ENCODE peak calls at places on chromosome 1, in nine cellular contexts. One of them, this sample, is unnamed. For H3K4me1 and H3K36me3, the result is how much of the 10 kb centered on the place peaks cover.

GRCh38 chr1:47915677-47916353 is 81.4 kb downstream of the TRABD2B start:
- DNase-seq in fibroblast of lung: no peak
- DNase-seq in K562: no peak
- DNase-seq in breast epithelium: no peak
- DNase-seq in upper lobe of right lung: no peak
- DNase-seq in HepG2: no peak
- DNase-seq in neuronal stem cell: no peak
- DNase-seq in left ventricle myocardium inferior: no peak
- DNase-seq in CD4-positive, alpha-beta memory T cell: no peak
- DNase-seq in this sample: no peak

GRCh38 chr1:27070390-27071048 is 57.9 kb upstream of the TENT5B start:
- DNase-seq in fibroblast of lung: no peak
- DNase-seq in K562: no peak
- DNase-seq in breast epithelium: no peak
- DNase-seq in upper lobe of right lung: no peak
- DNase-seq in HepG2: no peak
- DNase-seq in neuronal stem cell: no peak
- DNase-seq in left ventricle myocardium inferior: no peak
- DNase-seq in CD4-positive, alpha-beta memory T cell: no peak
- DNase-seq in this sample: no peak

GRCh38 chr1:67372136-67372535 is 58.1 kb downstream of the SERBP1 start:
- DNase-seq in fibroblast of lung: peak
- DNase-seq in K562: no peak
- DNase-seq in breast epithelium: no peak
- DNase-seq in upper lobe of right lung: no peak
- DNase-seq in HepG2: no peak
- DNase-seq in neuronal stem cell: no peak
- DNase-seq in left ventricle myocardium inferior: no peak
- DNase-seq in CD4-positive, alpha-beta memory T cell: no peak
- DNase-seq in this sample: no peak

GRCh38 chr1:100543640-100544039 is 5.7 kb downstream of the GPR88 start:
- DNase-seq in fibroblast of lung: no peak
- DNase-seq in K562: no peak
- DNase-seq in breast epithelium: no peak
- DNase-seq in upper lobe of right lung: no peak
- DNase-seq in HepG2: peak
- DNase-seq in neuronal stem cell: no peak
- DNase-seq in left ventricle myocardium inferior: no peak
- DNase-seq in CD4-positive, alpha-beta memory T cell: peak
- DNase-seq in this sample: no peak

GRCh38 chr1:188251039-188251438 is 1422.3 kb downstream of the PLA2G4A start:
- DNase-seq in fibroblast of lung: no peak
- DNase-seq in K562: no peak
- DNase-seq in breast epithelium: no peak
- DNase-seq in upper lobe of right lung: no peak
- DNase-seq in HepG2: no peak
- DNase-seq in neuronal stem cell: no peak
- DNase-seq in left ventricle myocardium inferior: no peak
- DNase-seq in CD4-positive, alpha-beta memory T cell: no peak
- DNase-seq in this sample: no peak

GRCh38 chr1:66217021-66217420 is 316.9 kb upstream of the SGIP1 start:
- DNase-seq in fibroblast of lung: peak
- DNase-seq in K562: no peak
- DNase-seq in breast epithelium: no peak
- DNase-seq in upper lobe of right lung: no peak
- DNase-seq in HepG2: no peak
- DNase-seq in neuronal stem cell: no peak
- DNase-seq in left ventricle myocardium inferior: no peak
- DNase-seq in CD4-positive, alpha-beta memory T cell: no peak
- DNase-seq in this sample: no peak

GRCh38 chr1:25572708-25573590 is 29.5 kb downstream of the LDLRAP1 start:
- DNase-seq in fibroblast of lung: peak
- DNase-seq in K562: peak
- DNase-seq in breast epithelium: peak
- DNase-seq in upper lobe of right lung: peak
- DNase-seq in HepG2: no peak
- DNase-seq in neuronal stem cell: no peak
- DNase-seq in left ventricle myocardium inferior: no peak
- DNase-seq in CD4-positive, alpha-beta memory T cell: no peak
- DNase-seq in this sample: no peak

GRCh38 chr1:202244841-202245261 is 51.3 kb downstream of the LGR6 start:
- DNase-seq in fibroblast of lung: no peak
- DNase-seq in K562: no peak
- DNase-seq in breast epithelium: peak
- DNase-seq in upper lobe of right lung: no peak
- DNase-seq in HepG2: no peak
- DNase-seq in neuronal stem cell: no peak
- DNase-seq in left ventricle myocardium inferior: no peak
- DNase-seq in CD4-positive, alpha-beta memory T cell: no peak
- DNase-seq in this sample: no peak

GRCh38 chr1:211326528-211327340 is at the start of gene TRAF5:
- DNase-seq in fibroblast of lung: peak
- DNase-seq in K562: peak
- DNase-seq in breast epithelium: no peak
- DNase-seq in upper lobe of right lung: peak
- DNase-seq in HepG2: no peak
- DNase-seq in neuronal stem cell: peak
- DNase-seq in left ventricle myocardium inferior: peak
- DNase-seq in CD4-positive, alpha-beta memory T cell: peak
- DNase-seq in this sample: peak

GRCh38 chr1:4056989-4057388 is 156.9 kb upstream of the C1orf174 start:
- DNase-seq in fibroblast of lung: no peak
- DNase-seq in K562: no peak
- DNase-seq in breast epithelium: no peak
- DNase-seq in upper lobe of right lung: no peak
- DNase-seq in HepG2: no peak
- DNase-seq in neuronal stem cell: no peak
- DNase-seq in left ventricle myocardium inferior: no peak
- DNase-seq in CD4-positive, alpha-beta memory T cell: no peak
- DNase-seq in this sample: no peak

GRCh38 chr1:80624682-80625081 is 1176.1 kb upstream of the ADGRL2 start:
- DNase-seq in fibroblast of lung: no peak
- DNase-seq in K562: no peak
- DNase-seq in breast epithelium: no peak
- DNase-seq in upper lobe of right lung: no peak
- DNase-seq in HepG2: no peak
- DNase-seq in neuronal stem cell: no peak
- DNase-seq in left ventricle myocardium inferior: no peak
- DNase-seq in CD4-positive, alpha-beta memory T cell: no peak
- DNase-seq in this sample: no peak

GRCh38 chr1:96425382-96426129 is 296.0 kb upstream of the PTBP2 start:
- DNase-seq in fibroblast of lung: no peak
- DNase-seq in K562: no peak
- DNase-seq in breast epithelium: no peak
- DNase-seq in upper lobe of right lung: no peak
- DNase-seq in HepG2: no peak
- DNase-seq in neuronal stem cell: no peak
- DNase-seq in left ventricle myocardium inferior: no peak
- DNase-seq in CD4-positive, alpha-beta memory T cell: no peak
- DNase-seq in this sample: no peak

GRCh38 chr1:119679223-119679622 is 31.2 kb upstream of the ZNF697 start:
- DNase-seq in fibroblast of lung: no peak
- DNase-seq in K562: no peak
- DNase-seq in breast epithelium: no peak
- DNase-seq in upper lobe of right lung: no peak
- DNase-seq in HepG2: no peak
- DNase-seq in neuronal stem cell: no peak
- DNase-seq in left ventricle myocardium inferior: no peak
- DNase-seq in CD4-positive, alpha-beta memory T cell: no peak
- DNase-seq in this sample: no peak

GRCh38 chr1:155940531-155940992 is 876 bp upstream of the RXFP4 start:
- DNase-seq in fibroblast of lung: peak
- DNase-seq in K562: no peak
- DNase-seq in breast epithelium: no peak
- DNase-seq in upper lobe of right lung: no peak
- DNase-seq in HepG2: peak
- DNase-seq in neuronal stem cell: no peak
- DNase-seq in left ventricle myocardium inferior: no peak
- DNase-seq in CD4-positive, alpha-beta memory T cell: no peak
- DNase-seq in this sample: peak

GRCh38 chr1:4701276-4701675 is 46.9 kb downstream of the AJAP1 start:
- DNase-seq in fibroblast of lung: no peak
- DNase-seq in K562: no peak
- DNase-seq in breast epithelium: no peak
- DNase-seq in upper lobe of right lung: no peak
- DNase-seq in HepG2: no peak
- DNase-seq in neuronal stem cell: no peak
- DNase-seq in left ventricle myocardium inferior: no peak
- DNase-seq in CD4-positive, alpha-beta memory T cell: no peak
- DNase-seq in this sample: no peak

GRCh38 chr1:32716312-32717126 is 13.9 kb upstream of the SYNC start:
- DNase-seq in fibroblast of lung: no peak
- DNase-seq in K562: peak
- DNase-seq in breast epithelium: peak
- DNase-seq in upper lobe of right lung: peak
- DNase-seq in HepG2: peak
- DNase-seq in neuronal stem cell: peak
- DNase-seq in left ventricle myocardium inferior: peak
- DNase-seq in CD4-positive, alpha-beta memory T cell: no peak
- DNase-seq in this sample: peak

GRCh38 chr1:42927920-42928505 is 30.7 kb downstream of the SLC2A1 start:
- DNase-seq in fibroblast of lung: no peak
- DNase-seq in K562: no peak
- DNase-seq in breast epithelium: no peak
- DNase-seq in upper lobe of right lung: peak
- DNase-seq in HepG2: no peak
- DNase-seq in neuronal stem cell: no peak
- DNase-seq in left ventricle myocardium inferior: no peak
- DNase-seq in CD4-positive, alpha-beta memory T cell: no peak
- DNase-seq in this sample: peak

GRCh38 chr1:63690966-63691365 is 82.9 kb upstream of the ROR1 start:
- DNase-seq in fibroblast of lung: no peak
- DNase-seq in K562: no peak
- DNase-seq in breast epithelium: no peak
- DNase-seq in upper lobe of right lung: no peak
- DNase-seq in HepG2: no peak
- DNase-seq in neuronal stem cell: no peak
- DNase-seq in left ventricle myocardium inferior: no peak
- DNase-seq in CD4-positive, alpha-beta memory T cell: no peak
- DNase-seq in this sample: no peak

GRCh38 chr1:184465489-184466146 is 78.8 kb downstream of the C1orf21 start:
- DNase-seq in fibroblast of lung: no peak
- DNase-seq in K562: peak
- DNase-seq in breast epithelium: peak
- DNase-seq in upper lobe of right lung: no peak
- DNase-seq in HepG2: no peak
- DNase-seq in neuronal stem cell: no peak
- DNase-seq in left ventricle myocardium inferior: no peak
- DNase-seq in CD4-positive, alpha-beta memory T cell: no peak
- DNase-seq in this sample: no peak

GRCh38 chr1:207833381-207833780 is 77.5 kb downstream of the CD34 start:
- DNase-seq in fibroblast of lung: no peak
- DNase-seq in K562: peak
- DNase-seq in breast epithelium: no peak
- DNase-seq in upper lobe of right lung: no peak
- DNase-seq in HepG2: no peak
- DNase-seq in neuronal stem cell: no peak
- DNase-seq in left ventricle myocardium inferior: no peak
- DNase-seq in CD4-positive, alpha-beta memory T cell: no peak
- DNase-seq in this sample: no peak
- H3K4me1 ChIP-seq in fibroblast of lung: under half
- H3K4me1 ChIP-seq in K562: under half
- H3K4me1 ChIP-seq in breast epithelium: under half
- H3K4me1 ChIP-seq in upper lobe of right lung: half or more
- H3K4me1 ChIP-seq in HepG2: under half
- H3K4me1 ChIP-seq in neuronal stem cell: under half
- H3K4me1 ChIP-seq in left ventricle myocardium inferior: half or more
- H3K4me1 ChIP-seq in CD4-positive, alpha-beta memory T cell: half or more
- H3K4me1 ChIP-seq in this sample: under half

DNA sequence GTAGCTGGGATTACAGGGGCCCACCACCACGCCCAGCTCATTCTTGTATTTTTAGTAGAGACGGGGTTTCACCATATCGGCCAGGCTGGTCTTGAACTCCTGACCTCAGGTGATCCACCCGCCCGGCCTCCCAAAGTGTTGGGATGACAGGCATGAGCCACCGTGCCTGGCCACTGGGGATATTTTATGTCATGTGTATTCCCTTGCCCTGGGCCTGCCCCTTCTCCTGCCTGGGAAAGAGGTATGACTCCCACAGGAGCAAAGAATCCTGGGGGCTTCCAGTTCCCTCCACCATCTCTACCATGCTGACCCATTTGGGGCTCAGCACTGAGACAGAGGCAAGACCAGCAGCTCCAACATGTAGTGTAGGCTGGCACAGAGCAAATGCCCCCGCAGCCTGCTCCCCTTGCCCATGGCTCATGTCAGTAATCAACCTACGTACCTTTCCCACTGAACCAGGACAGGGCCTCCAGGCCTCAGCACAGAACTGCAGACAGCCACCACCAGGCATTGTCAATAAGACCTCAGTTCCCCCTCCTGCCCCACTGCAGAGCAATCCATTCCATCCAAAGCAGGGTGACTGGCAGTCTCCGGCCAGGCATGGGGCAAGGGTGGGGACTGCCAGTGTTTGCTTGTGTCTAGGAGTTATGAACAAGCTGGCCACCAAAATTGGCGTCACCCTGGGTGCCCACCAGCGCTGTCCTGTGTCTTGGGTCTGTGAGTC is 35.2 kb downstream of the BMP8A start:
- DNase-seq in fibroblast of lung: no peak
- DNase-seq in K562: no peak
- DNase-seq in breast epithelium: no peak
- DNase-seq in upper lobe of right lung: no peak
- DNase-seq in HepG2: no peak
- DNase-seq in neuronal stem cell: no peak
- DNase-seq in left ventricle myocardium inferior: no peak
- DNase-seq in CD4-positive, alpha-beta memory T cell: no peak
- DNase-seq in this sample: no peak
- H3K36me3 ChIP-seq in fibroblast of lung: under half
- H3K36me3 ChIP-seq in K562: under half
- H3K36me3 ChIP-seq in breast epithelium: under half
- H3K36me3 ChIP-seq in upper lobe of right lung: under half
- H3K36me3 ChIP-seq in HepG2: under half
- H3K36me3 ChIP-seq in neuronal stem cell: under half
- H3K36me3 ChIP-seq in left ventricle myocardium inferior: under half
- H3K36me3 ChIP-seq in CD4-positive, alpha-beta memory T cell: under half
- H3K36me3 ChIP-seq in this sample: under half

GRCh38 chr1:174159253-174160108 is at the start of gene RABGAP1L:
- DNase-seq in fibroblast of lung: peak
- DNase-seq in K562: peak
- DNase-seq in breast epithelium: peak
- DNase-seq in upper lobe of right lung: peak
- DNase-seq in HepG2: peak
- DNase-seq in neuronal stem cell: peak
- DNase-seq in left ventricle myocardium inferior: peak
- DNase-seq in CD4-positive, alpha-beta memory T cell: peak
- DNase-seq in this sample: peak
- H3K4me1 ChIP-seq in fibroblast of lung: under half
- H3K4me1 ChIP-seq in K562: under half
- H3K4me1 ChIP-seq in breast epithelium: under half
- H3K4me1 ChIP-seq in upper lobe of right lung: under half
- H3K4me1 ChIP-seq in HepG2: under half
- H3K4me1 ChIP-seq in neuronal stem cell: under half
- H3K4me1 ChIP-seq in left ventricle myocardium inferior: half or more
- H3K4me1 ChIP-seq in CD4-positive, alpha-beta memory T cell: half or more
- H3K4me1 ChIP-seq in this sample: under half

DNA sequence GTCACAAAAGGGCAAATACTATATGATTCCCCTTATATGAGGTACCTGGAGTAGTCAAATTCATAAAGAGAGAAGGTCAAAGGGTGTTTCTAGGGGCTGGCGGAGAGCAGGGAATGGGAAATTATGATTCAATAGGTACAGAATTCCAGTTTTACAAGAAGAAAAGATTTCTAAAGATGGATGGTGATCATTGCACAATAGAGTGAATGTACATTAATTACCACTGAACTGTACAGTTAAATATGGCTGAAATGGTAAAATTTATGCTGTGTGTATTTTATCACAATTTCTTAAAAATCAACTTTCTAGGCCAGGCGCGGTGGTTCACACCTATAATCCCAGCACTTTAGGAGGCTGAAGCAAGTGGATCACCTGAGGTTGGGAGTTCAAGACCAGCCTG is 18.1 kb upstream of the TMEM81 start:
- DNase-seq in fibroblast of lung: no peak
- DNase-seq in K562: no peak
- DNase-seq in breast epithelium: no peak
- DNase-seq in upper lobe of right lung: no peak
- DNase-seq in HepG2: no peak
- DNase-seq in neuronal stem cell: no peak
- DNase-seq in left ventricle myocardium inferior: no peak
- DNase-seq in CD4-positive, alpha-beta memory T cell: no peak
- DNase-seq in this sample: no peak
- H3K36me3 ChIP-seq in fibroblast of lung: under half
- H3K36me3 ChIP-seq in K562: half or more
- H3K36me3 ChIP-seq in breast epithelium: under half
- H3K36me3 ChIP-seq in upper lobe of right lung: half or more
- H3K36me3 ChIP-seq in HepG2: under half
- H3K36me3 ChIP-seq in neuronal stem cell: half or more
- H3K36me3 ChIP-seq in left ventricle myocardium inferior: half or more
- H3K36me3 ChIP-seq in CD4-positive, alpha-beta memory T cell: half or more
- H3K36me3 ChIP-seq in this sample: under half